ENCODE peak calls at places on chromosome 20, in five cellular contexts. D, F, Y, Q and W are unnamed samples.

GRCh38 chr20:36532822-36533221 is 8.5 kb upstream of the MYL9 start:
- DNase-seq in D (no peak), F (no peak), Y (no peak), Q (no peak), W (no peak)

GRCh38 chr20:12383770-12384304 is 466.1 kb downstream of the BTBD3 start:
- DNase-seq in D (no peak), F (no peak), Y (no peak), Q (no peak), W (no peak)

GRCh38 chr20:45782890-45783289 is 8.8 kb downstream of the WFDC3 start:
- DNase-seq in D (no peak), F (no peak), Y (no peak), Q (no peak), W (no peak)

GRCh38 chr20:34220581-34220980 is 20.6 kb upstream of the ASIP start:
- DNase-seq in D (no peak), F (no peak), Y (no peak), Q (no peak), W (no peak)

GRCh38 chr20:12914804-12915203 is 94.0 kb upstream of the SPTLC3 start:
- DNase-seq in D (no peak), F (no peak), Y (no peak), Q (peak; percentile 47), W (no peak)

GRCh38 chr20:52230406-52230805 is 38.8 kb upstream of the ZFP64 start:
- DNase-seq in D (no peak), F (no peak), Y (no peak), Q (no peak), W (no peak)

GRCh38 chr20:54550776-54551396 is 75.5 kb downstream of the DOK5 start:
- DNase-seq in D (no peak), F (no peak), Y (no peak), Q (no peak), W (no peak)

GRCh38 chr20:53122853-53123252 is 150.7 kb downstream of the TSHZ2 start:
- DNase-seq in D (no peak), F (no peak), Y (no peak), Q (no peak), W (no peak)

GRCh38 chr20:50762435-50763201 is 31.2 kb downstream of the PARD6B start:
- DNase-seq in D (peak; percentile 96), F (peak; percentile 89), Y (no peak), Q (no peak), W (peak; percentile 83)

GRCh38 chr20:56400001-56400640 is 7.7 kb downstream of the CSTF1 start:
- DNase-seq in D (no peak), F (no peak), Y (peak; percentile 37), Q (peak; percentile 74), W (no peak)

GRCh38 chr20:40771848-40772247 is 82.8 kb upstream of the MAFB start:
- DNase-seq in D (no peak), F (no peak), Y (no peak), Q (no peak), W (no peak)

GRCh38 chr20:53021934-53022333 is 49.8 kb downstream of the TSHZ2 start:
- DNase-seq in D (no peak), F (no peak), Y (no peak), Q (no peak), W (no peak)

GRCh38 chr20:48008850-48009535 is 223.7 kb upstream of the SULF2 start:
- DNase-seq in D (no peak), F (no peak), Y (no peak), Q (no peak), W (no peak)

GRCh38 chr20:50655325-50655880 is 35.9 kb downstream of the RIPOR3 start:
- DNase-seq in D (peak; percentile 70), F (peak; percentile 86), Y (no peak), Q (no peak), W (peak; percentile 64)

GRCh38 chr20:50438986-50439407 is 71.2 kb upstream of the PTPN1 start:
- DNase-seq in D (no peak), F (no peak), Y (no peak), Q (no peak), W (no peak)

GRCh38 chr20:22523499-22524392 is 60.6 kb downstream of the FOXA2 start:
- DNase-seq in D (no peak), F (no peak), Y (no peak), Q (no peak), W (no peak)

GRCh38 chr20:31833130-31833930 is 12.1 kb downstream of the FOXS1 start:
- DNase-seq in D (peak; percentile 65), F (peak; percentile 89), Y (peak; percentile 78), Q (peak; percentile 75), W (peak; percentile 75)

GRCh38 chr20:41047279-41047974 is 18.8 kb downstream of the TOP1 start:
- DNase-seq in D (no peak), F (no peak), Y (no peak), Q (no peak), W (no peak)

GRCh38 chr20:36462440-36463211 is 78.7 kb upstream of the MYL9 start:
- DNase-seq in D (peak; percentile 90), F (peak; percentile 89), Y (no peak), Q (no peak), W (peak; percentile 92)

GRCh38 chr20:54173653-54174451 is at the start of gene CYP24A1:
- DNase-seq in D (no peak), F (peak; percentile 47), Y (no peak), Q (no peak), W (no peak)

GRCh38 chr20:46084805-46085792 is 4.7 kb downstream of the NCOA5 start:
- DNase-seq in D (no peak), F (no peak), Y (no peak), Q (no peak), W (no peak)

GRCh38 chr20:57493091-57493615 is 31.8 kb downstream of the CTCFL start:
- DNase-seq in D (no peak), F (no peak), Y (no peak), Q (no peak), W (no peak)

GRCh38 chr20:53034899-53035298 is 62.7 kb downstream of the TSHZ2 start:
- DNase-seq in D (no peak), F (no peak), Y (no peak), Q (peak; percentile 13), W (no peak)

GRCh38 chr20:37137547-37137946 is 41.6 kb upstream of the RPN2 start:
- DNase-seq in D (no peak), F (no peak), Y (no peak), Q (no peak), W (no peak)

GRCh38 chr20:6921717-6922386 is 154.4 kb downstream of the BMP2 start:
- DNase-seq in D (no peak), F (no peak), Y (no peak), Q (no peak), W (no peak)

GRCh38 chr20:6919792-6920468 is 152.4 kb downstream of the BMP2 start:
- DNase-seq in D (no peak), F (no peak), Y (no peak), Q (no peak), W (no peak)

GRCh38 chr20:6924681-6925080 is 157.2 kb downstream of the BMP2 start:
- DNase-seq in D (no peak), F (no peak), Y (no peak), Q (no peak), W (no peak)

GRCh38 chr20:6916938-6917337 is 149.5 kb downstream of the BMP2 start:
- DNase-seq in D (no peak), F (no peak), Y (no peak), Q (no peak), W (no peak)

DNA sequence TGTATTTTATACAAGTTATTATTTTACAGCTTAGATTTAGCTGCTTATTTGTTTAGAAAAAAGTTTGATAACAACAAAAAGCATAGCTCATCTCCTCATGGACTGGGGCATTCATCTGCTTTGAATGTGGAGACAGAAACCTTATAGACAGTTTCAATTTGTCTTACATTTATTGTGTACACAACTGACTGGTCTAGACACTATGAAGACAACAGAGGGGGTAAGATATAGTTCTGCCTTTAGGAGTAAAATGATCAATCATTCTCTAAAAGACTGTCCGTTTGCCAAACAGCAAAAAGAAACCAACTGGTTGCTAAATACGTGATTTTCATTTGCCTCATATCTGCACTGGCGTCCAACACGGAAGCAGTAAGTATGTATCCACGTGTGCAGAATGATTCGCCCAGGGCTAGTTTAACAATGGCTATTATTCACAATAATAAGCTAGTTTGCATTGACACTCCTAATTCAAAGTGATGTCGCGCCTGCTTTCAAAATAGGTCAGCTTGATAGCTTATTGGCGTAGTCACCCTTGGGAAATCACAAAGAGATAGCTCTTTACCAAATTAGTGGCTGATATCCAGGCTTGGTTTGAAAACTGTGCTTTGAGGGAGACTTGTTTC is 153.6 kb downstream of the BMP2 start:
- DNase-seq in D (no peak), F (no peak), Y (no peak), Q (no peak), W (no peak)
- H3K4me3 ChIP-seq in D (no peak overlapping the region), F (no peak overlapping the region), Y (no peak overlapping the region), Q (no peak overlapping the region), W (peak overlapping the region; percentile 36)

DNA sequence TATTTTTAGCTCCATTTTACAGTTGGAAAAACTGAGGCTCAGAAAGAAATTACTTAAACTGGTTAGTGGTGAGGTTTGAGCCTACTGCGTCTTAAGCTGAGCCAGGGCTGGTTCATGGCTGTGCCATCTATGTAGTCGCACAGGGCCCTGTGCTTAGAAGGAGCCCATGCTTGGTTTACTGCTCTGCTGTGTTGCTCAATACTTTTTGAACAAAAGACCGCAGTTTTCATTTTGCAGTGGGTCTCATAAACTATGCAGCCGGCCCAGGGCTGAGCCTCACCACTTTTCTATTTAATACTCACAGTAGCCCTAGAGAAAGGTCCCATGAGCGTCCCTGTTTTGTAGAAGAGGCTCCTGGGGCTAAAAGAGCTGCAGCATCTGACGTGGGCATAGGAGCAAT is 577 bp downstream of the SIRPB2 start:
- DNase-seq in D (no peak), F (no peak), Y (no peak), Q (no peak), W (no peak)
- H3K27me3 ChIP-seq in D (no peaks in the 10 kb centered on the region), F (no peaks in the 10 kb centered on the region), Y (no peaks in the 10 kb centered on the region), Q (peaks cover 15% of the 10 kb centered on the region), W (no peaks in the 10 kb centered on the region)

DNA sequence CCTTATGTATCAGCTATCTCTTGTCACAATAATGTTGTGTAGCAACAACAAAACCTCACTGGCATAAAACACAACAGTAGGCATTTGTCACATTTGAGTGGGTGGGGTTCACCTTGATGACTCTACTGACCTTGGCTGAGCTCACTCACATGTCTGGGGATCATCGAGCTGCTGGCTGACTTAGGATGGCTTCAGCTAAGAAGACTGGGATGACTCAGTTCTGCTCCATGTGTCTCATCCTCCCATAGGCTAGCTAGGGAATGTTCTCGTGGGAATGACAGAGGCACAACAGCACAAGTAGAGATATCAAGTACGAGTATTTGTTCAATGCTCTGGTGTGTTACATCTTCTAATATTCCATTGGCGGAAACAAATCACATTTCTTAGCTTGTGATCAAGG is 167.9 kb downstream of the PLCB1 start:
- DNase-seq in D (no peak), F (no peak), Y (no peak), Q (no peak), W (no peak)
- H3K4me3 ChIP-seq in D (no peak overlapping the region), F (no peak overlapping the region), Y (no peak overlapping the region), Q (no peak overlapping the region), W (no peak overlapping the region)

DNA sequence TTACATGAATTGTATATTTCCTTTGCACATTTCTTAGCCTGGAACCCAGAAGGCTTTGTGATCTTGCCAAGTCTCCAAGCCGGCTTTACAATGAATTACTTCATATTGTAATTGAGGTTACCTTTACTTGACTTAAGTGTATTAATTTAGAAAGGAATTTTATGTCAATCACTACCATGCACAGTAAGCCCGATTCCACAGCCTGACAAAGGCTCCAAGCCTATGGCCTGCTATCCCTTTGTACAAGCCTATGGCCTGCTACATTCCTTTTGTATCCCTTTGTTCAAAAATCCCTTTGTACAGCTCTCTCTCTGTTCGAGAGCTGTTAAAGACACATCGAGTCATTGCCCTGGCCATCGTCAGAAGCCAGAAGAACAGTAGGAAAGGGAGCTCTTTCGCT is 2.8 kb upstream of the EDN3 start:
- DNase-seq in D (no peak), F (no peak), Y (no peak), Q (no peak), W (no peak)
- H3K27me3 ChIP-seq in D (peaks cover 28% of the 10 kb centered on the region), F (no peaks in the 10 kb centered on the region), Y (peaks cover 28% of the 10 kb centered on the region), Q (peaks cover 90% of the 10 kb centered on the region), W (peaks cover 60% of the 10 kb centered on the region)